ENCODE peak calls at places on chromosomes 7 and 10, in five cellular contexts. M is kidney epithelial cell, W is heart left ventricle, Y is astrocyte, A is AG04450. X is an unnamed sample.

GRCh38 chr7:69808401-69808800 is 210.1 kb downstream of the AUTS2 start:
- DNase-seq in M (no peak), Y (peak; percentile 63), A (no peak), W (no peak), X (no peak)

GRCh38 chr7:29190349-29191045 is 4.1 kb upstream of the CHN2 start:
- DNase-seq in W (no peak), A (no peak), M (no peak), Y (no peak), X (no peak)

GRCh38 chr7:855686-856369 is 20.5 kb upstream of the GET4 start:
- DNase-seq in W (no peak), A (no peak), Y (no peak), M (no peak), X (no peak)

GRCh38 chr7:31047747-31048146 is 4.4 kb upstream of the ADCYAP1R1 start:
- DNase-seq in M (no peak), A (no peak), W (no peak), Y (no peak), X (no peak)

GRCh38 chr10:65670087-65670486 is 1255.7 kb upstream of the LRRTM3 start:
- DNase-seq in W (no peak), Y (peak; percentile 88), M (peak; percentile 16), A (peak; percentile 15), X (no peak)

GRCh38 chr7:19557726-19558470 is 150.9 kb downstream of the POLR1F start:
- DNase-seq in Y (no peak), A (no peak), M (no peak), W (no peak), X (no peak)

GRCh38 chr7:73758581-73759138 is 11.4 kb downstream of the CLDN3 start:
- DNase-seq in W (no peak), Y (no peak), A (no peak), M (no peak), X (no peak)

GRCh38 chr10:34789993-34790506 is 25.0 kb downstream of the PARD3 start:
- DNase-seq in Y (no peak), A (no peak), M (no peak), W (no peak), X (no peak)

GRCh38 chr7:89549768-89550167 is 604.5 kb upstream of the STEAP1 start:
- DNase-seq in M (no peak), Y (no peak), A (no peak), W (no peak), X (no peak)

GRCh38 chr10:31977440-31978157 is 49.0 kb upstream of the ARHGAP12 start:
- DNase-seq in Y (peak; percentile 52), W (no peak), A (no peak), M (peak; percentile 21), X (no peak)

GRCh38 chr7:127935847-127936376 is 95.3 kb downstream of the LRRC4 start:
- DNase-seq in W (no peak), M (no peak), Y (no peak), A (no peak), X (no peak)

GRCh38 chr10:47421057-47421952 is 37.2 kb upstream of the ZNF488 start:
- DNase-seq in W (no peak), Y (peak; percentile 87), M (no peak), A (peak; percentile 36), X (no peak)

GRCh38 chr7:157027568-157028527 is 17.4 kb upstream of the MNX1 start:
- DNase-seq in W (no peak), Y (no peak), M (no peak), A (no peak), X (no peak)

GRCh38 chr10:43362191-43362839 is 9.1 kb upstream of the FXYD4 start:
- DNase-seq in M (peak; percentile 92), W (peak; percentile 94), A (peak; percentile 20), Y (peak; percentile 88), X (peak; percentile 98)

GRCh38 chr10:132497788-132498561 is 39.6 kb upstream of the INPP5A start:
- DNase-seq in M (no peak), Y (no peak), A (no peak), W (no peak), X (no peak)

GRCh38 chr7:16034353-16034752 is 347.9 kb upstream of the MEOX2 start:
- DNase-seq in M (no peak), A (no peak), Y (peak; percentile 19), W (no peak), X (no peak)

GRCh38 chr10:44033008-44033407 is 351.9 kb downstream of the CXCL12 start:
- DNase-seq in W (no peak), A (no peak), M (no peak), Y (peak; percentile 91), X (no peak)

GRCh38 chr10:5895804-5896203 is 5.8 kb downstream of the FBH1 start:
- DNase-seq in M (no peak), Y (no peak), A (no peak), W (no peak), X (no peak)

GRCh38 chr10:5896765-5897340 is 6.8 kb downstream of the FBH1 start:
- DNase-seq in W (no peak), M (no peak), A (no peak), Y (no peak), X (no peak)

GRCh38 chr10:5897504-5897903 is 7.5 kb downstream of the FBH1 start:
- DNase-seq in M (no peak), Y (no peak), W (no peak), A (no peak), X (no peak)

GRCh38 chr10:5895365-5895764 is 5.3 kb downstream of the FBH1 start:
- DNase-seq in A (no peak), M (no peak), W (no peak), Y (no peak), X (no peak)

GRCh38 chr10:5896208-5896607 is 6.2 kb downstream of the FBH1 start:
- DNase-seq in A (no peak), Y (no peak), W (no peak), M (no peak), X (no peak)
- H3K4me3 ChIP-seq in A (no peak overlapping the region), Y (no peak overlapping the region), W (no peak overlapping the region), M (no peak overlapping the region), X (no peak overlapping the region)

GRCh38 chr7:3092468-3092867 is 48.8 kb upstream of the CARD11 start:
- DNase-seq in Y (no peak), A (no peak), W (peak; percentile 11), M (no peak), X (no peak)
- H3K4me3 ChIP-seq in Y (no peak overlapping the region), A (no peak overlapping the region), W (no peak overlapping the region), M (no peak overlapping the region), X (no peak overlapping the region)

GRCh38 chr7:151726875-151727578 is 149.9 kb downstream of the PRKAG2 start:
- DNase-seq in Y (no peak), M (no peak), A (no peak), W (no peak), X (no peak)
- H3K4me3 ChIP-seq in Y (no peak overlapping the region), M (no peak overlapping the region), A (no peak overlapping the region), W (no peak overlapping the region), X (no peak overlapping the region)

GRCh38 chr7:112714917-112715316 is 75.3 kb downstream of the TMEM168 start:
- DNase-seq in Y (no peak), W (no peak), A (no peak), M (no peak), X (no peak)
- H3K4me3 ChIP-seq in Y (no peak overlapping the region), W (no peak overlapping the region), A (no peak overlapping the region), M (no peak overlapping the region), X (no peak overlapping the region)

GRCh38 chr10:69802424-69803161 is 887 bp downstream of the COL13A1 start:
- DNase-seq in A (no peak), W (peak; percentile 54), Y (peak; percentile 55), M (no peak), X (no peak)

GRCh38 chr10:69801434-69802315 is at the start of gene COL13A1:
- DNase-seq in M (no peak), Y (peak; percentile 68), W (peak; percentile 38), A (no peak), X (no peak)

GRCh38 chr10:69800109-69800508 is 1.6 kb upstream of the COL13A1 start:
- DNase-seq in A (peak; percentile 57), Y (peak; percentile 44), M (no peak), W (peak; percentile 44), X (peak; percentile 43)

GRCh38 chr10:69800665-69801064 is 1.0 kb upstream of the COL13A1 start:
- DNase-seq in Y (no peak), M (no peak), A (no peak), W (no peak), X (no peak)

GRCh38 chr10:69801094-69801433 is 642 bp upstream of the COL13A1 start:
- DNase-seq in M (no peak), A (no peak), W (peak; percentile 45), Y (no peak), X (peak; percentile 45)
- H3K4me3 ChIP-seq in M (no peak overlapping the region), A (peak overlapping the region; percentile 76), W (peak overlapping the region; percentile 62), Y (peak overlapping the region; percentile 87), X (no peak overlapping the region)

GRCh38 chr7:102934267-102934666 is 21.5 kb downstream of the LRRC17 start:
- DNase-seq in Y (no peak), W (no peak), A (no peak), M (no peak), X (no peak)
- H3K4me3 ChIP-seq in Y (no peak overlapping the region), W (no peak overlapping the region), A (no peak overlapping the region), M (no peak overlapping the region), X (no peak overlapping the region)

GRCh38 chr10:26857991-26858706 is 2.6 kb downstream of the ABI1 start:
- DNase-seq in Y (peak; percentile 37), A (no peak), W (no peak), M (no peak), X (no peak)
- H3K4me3 ChIP-seq in Y (peak overlapping the region; percentile 93), A (peak overlapping the region; percentile 90), W (peak overlapping the region; percentile 96), M (no peak overlapping the region), X (no peak overlapping the region)

DNA sequence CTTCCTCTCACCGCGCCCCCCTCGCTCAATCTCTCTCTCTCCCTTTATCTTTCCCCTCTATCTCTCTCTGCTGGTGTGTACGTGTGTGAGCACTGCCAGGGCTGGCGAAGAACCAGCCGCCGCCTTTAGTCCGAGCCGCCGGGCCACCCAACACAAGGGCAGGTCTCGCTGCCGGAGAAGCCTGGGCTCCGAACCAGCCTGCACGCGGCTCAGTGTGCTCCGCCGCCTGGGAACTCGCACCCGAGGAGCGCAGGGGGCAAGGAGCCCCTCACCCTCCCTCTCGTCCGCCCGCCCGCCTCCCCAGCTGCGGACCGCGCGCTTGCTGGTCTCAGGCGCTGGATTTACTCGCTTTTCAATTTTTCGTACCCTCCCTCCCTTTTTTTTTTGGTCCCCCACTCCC is 1.7 kb downstream of the NXPH1 start:
- DNase-seq in M (no peak), Y (no peak), W (no peak), A (no peak), X (no peak)
- H3K4me3 ChIP-seq in M (no peak overlapping the region), Y (no peak overlapping the region), W (no peak overlapping the region), A (no peak overlapping the region), X (no peak overlapping the region)

GRCh38 chr10:110612629-110613028 is 31.5 kb upstream of the RBM20 start:
- DNase-seq in Y (no peak), M (no peak), W (no peak), A (no peak), X (no peak)
- H3K4me3 ChIP-seq in Y (no peak overlapping the region), M (no peak overlapping the region), W (no peak overlapping the region), A (no peak overlapping the region), X (no peak overlapping the region)

GRCh38 chr7:99301496-99301895 is 24.2 kb upstream of the ARPC1A start:
- DNase-seq in M (no peak), A (no peak), Y (no peak), W (no peak), X (no peak)
- H3K4me3 ChIP-seq in M (no peak overlapping the region), A (no peak overlapping the region), Y (no peak overlapping the region), W (no peak overlapping the region), X (no peak overlapping the region)

X was measured in lung.